ENCODE peak calls at places on chromosomes 12 and 14, in nine cellular contexts. C is cardiac fibroblast, F is GM06990, B is C1 segment of cervical spinal cord, D is HFFc6, I is GF-D8, L is Kasumi-1, J is kidney tubule cell, Y is KG1. O is an unnamed sample.

GRCh38 chr14:21055473-21056117 is 2.0 kb upstream of the RNASE8 start:
- DNase-seq in C (no peak), F (no peak), D (no peak), I (no peak), J (peak; percentile 58), B (no peak), L (no peak), Y (no peak), O (no peak)

GRCh38 chr12:76653342-76653741 is 93.8 kb upstream of the OSBPL8 start:
- DNase-seq in L (no peak), I (no peak), J (no peak), Y (no peak), F (no peak), D (no peak), B (no peak), C (no peak), O (no peak)

GRCh38 chr12:108666326-108666995 is 32.8 kb upstream of the SELPLG start:
- DNase-seq in C (peak; percentile 61), F (no peak), I (no peak), J (no peak), B (no peak), Y (no peak), L (no peak), D (peak; percentile 30), O (no peak)

GRCh38 chr14:31898835-31899528 is 178.1 kb upstream of the ARHGAP5 start:
- DNase-seq in D (no peak), I (no peak), J (peak; percentile 8), F (no peak), C (no peak), L (no peak), B (no peak), Y (no peak), O (no peak)

GRCh38 chr14:80324649-80325048 is 113.3 kb upstream of the DIO2 start:
- DNase-seq in L (no peak), B (no peak), C (no peak), I (no peak), D (no peak), F (no peak), Y (no peak), J (no peak), O (no peak)

GRCh38 chr12:117980621-117981020 is 11.8 kb upstream of the KSR2 start:
- DNase-seq in L (no peak), Y (no peak), B (no peak), I (no peak), C (no peak), D (no peak), F (no peak), J (no peak), O (no peak)

GRCh38 chr14:92555440-92556111 is 42.0 kb downstream of the RIN3 start:
- DNase-seq in B (no peak), Y (no peak), J (no peak), F (no peak), C (no peak), D (no peak), L (no peak), I (no peak), O (no peak)

GRCh38 chr14:61609143-61609851 is 86.0 kb upstream of the HIF1A start:
- DNase-seq in D (peak; percentile 75), B (peak; percentile 22), F (no peak), I (no peak), J (peak; percentile 76), L (no peak), C (peak; percentile 72), Y (no peak), O (no peak)

GRCh38 chr12:80937391-80938238 is at the start of gene LIN7A:
- DNase-seq in D (peak; percentile 3), B (no peak), I (peak; percentile 62), J (peak; percentile 26), Y (no peak), F (peak; percentile 53), L (no peak), C (peak; percentile 54), O (no peak)

GRCh38 chr14:60981626-60982455 is 796 bp downstream of the SLC38A6 start:
- DNase-seq in J (peak; percentile 78), F (peak; percentile 7), L (peak; percentile 28), Y (no peak), D (peak; percentile 77), C (peak; percentile 81), B (no peak), I (peak; percentile 15), O (peak; percentile 79)

GRCh38 chr12:87376722-87377121 is 652.5 kb downstream of the C12orf50 start:
- DNase-seq in B (no peak), L (no peak), C (no peak), F (no peak), Y (no peak), I (no peak), D (no peak), J (no peak), O (no peak)

GRCh38 chr12:39145175-39145999 is 240.0 kb upstream of the CPNE8 start:
- DNase-seq in D (no peak), B (no peak), Y (no peak), C (peak; percentile 20), I (no peak), J (peak; percentile 57), L (no peak), F (no peak), O (peak; percentile 11)

GRCh38 chr12:78002878-78003277 is 172.2 kb downstream of the NAV3 start:
- DNase-seq in B (no peak), L (peak; percentile 14), I (no peak), D (no peak), Y (no peak), J (no peak), F (no peak), C (peak; percentile 52), O (no peak)

GRCh38 chr12:46534442-46534841 is 161.9 kb upstream of the SLC38A2 start:
- DNase-seq in L (no peak), F (no peak), D (no peak), J (no peak), C (no peak), Y (no peak), I (no peak), B (no peak), O (no peak)

GRCh38 chr12:109581856-109582255 is 8.3 kb downstream of the MVK start:
- DNase-seq in L (no peak), J (peak; percentile 69), I (no peak), D (peak; percentile 5), B (no peak), Y (no peak), C (peak; percentile 57), F (no peak), O (peak; percentile 55)

GRCh38 chr12:96396914-96397313 is 3.3 kb downstream of the CDK17 start:
- DNase-seq in C (no peak), I (no peak), L (no peak), F (no peak), Y (no peak), D (no peak), J (no peak), B (no peak), O (no peak)

GRCh38 chr12:30756074-30756473 is 1.3 kb upstream of the CAPRIN2 start:
- DNase-seq in C (no peak), L (no peak), F (no peak), D (no peak), J (no peak), B (no peak), I (no peak), Y (no peak), O (no peak)

GRCh38 chr12:53985900-53986685 is 1.1 kb downstream of the HOXC10 start:
- DNase-seq in I (no peak), J (peak; percentile 69), Y (no peak), C (no peak), D (no peak), L (no peak), F (no peak), B (no peak), O (no peak)

GRCh38 chr12:124507188-124508109 is 60.0 kb downstream of the NCOR2 start:
- DNase-seq in L (no peak), I (no peak), C (peak; percentile 59), D (no peak), B (no peak), F (no peak), Y (no peak), J (no peak), O (no peak)

GRCh38 chr12:69679119-69679518 is 20.0 kb downstream of the BEST3 start:
- DNase-seq in C (peak; percentile 39), F (no peak), Y (no peak), D (no peak), I (no peak), J (no peak), B (no peak), L (no peak), O (no peak)

GRCh38 chr12:9781360-9781759 is 20.7 kb upstream of the CD69 start:
- DNase-seq in L (no peak), C (no peak), F (no peak), I (no peak), J (no peak), D (no peak), Y (no peak), B (no peak), O (no peak)

GRCh38 chr14:92484132-92484823 is 29.3 kb upstream of the RIN3 start:
- DNase-seq in F (no peak), C (no peak), L (no peak), B (no peak), Y (no peak), J (no peak), I (no peak), D (no peak), O (no peak)

GRCh38 chr12:25422241-25422640 is 130.8 kb downstream of the LMNTD1 start:
- DNase-seq in C (no peak), D (no peak), B (no peak), J (no peak), L (no peak), I (no peak), Y (no peak), F (no peak), O (no peak)

GRCh38 chr12:38258411-38258810 is 58.2 kb upstream of the ALG10B start:
- DNase-seq in J (no peak), Y (no peak), B (no peak), L (no peak), D (no peak), F (no peak), I (no peak), C (no peak), O (no peak)

O was measured in HS-5.